ENCODE peak calls at places on chromosomes 5 and 9, in five cellular contexts. One of them, this sample, is unnamed.

GRCh38 chr9:36323926-36324325 is 65.7 kb upstream of the GNE start:
- DNase-seq in chondrocyte: no peak
- DNase-seq in lower leg skin: no peak
- DNase-seq in ovary: no peak
- DNase-seq in H9: no peak
- DNase-seq in this sample: no peak

GRCh38 chr5:77630246-77631165 is 8.0 kb downstream of the OTP start:
- DNase-seq in lower leg skin: no peak
- DNase-seq in ovary: no peak
- DNase-seq in H9: peak; percentile 83
- DNase-seq in chondrocyte: no peak
- DNase-seq in this sample: peak; percentile 77

GRCh38 chr5:103347729-103348128 is 89.2 kb downstream of the MACIR start:
- DNase-seq in H9: no peak
- DNase-seq in chondrocyte: no peak
- DNase-seq in ovary: no peak
- DNase-seq in lower leg skin: no peak
- DNase-seq in this sample: no peak

GRCh38 chr5:116488334-116488733 is 86.3 kb downstream of the SEMA6A start:
- DNase-seq in H9: no peak
- DNase-seq in ovary: no peak
- DNase-seq in lower leg skin: no peak
- DNase-seq in chondrocyte: no peak
- DNase-seq in this sample: no peak

GRCh38 chr9:116549061-116549664 is 137.9 kb upstream of the TRIM32 start:
- DNase-seq in chondrocyte: no peak
- DNase-seq in lower leg skin: peak; percentile 93
- DNase-seq in ovary: peak; percentile 81
- DNase-seq in H9: no peak
- DNase-seq in this sample: peak; percentile 30

GRCh38 chr5:123819818-123820217 is 307.8 kb downstream of the CSNK1G3 start:
- DNase-seq in chondrocyte: no peak
- DNase-seq in H9: no peak
- DNase-seq in ovary: no peak
- DNase-seq in lower leg skin: no peak
- DNase-seq in this sample: no peak

GRCh38 chr9:70439991-70440706 is 25.7 kb upstream of the KLF9 start:
- DNase-seq in ovary: no peak
- DNase-seq in lower leg skin: no peak
- DNase-seq in chondrocyte: no peak
- DNase-seq in H9: no peak
- DNase-seq in this sample: no peak

GRCh38 chr9:131714161-131714646 is 25.7 kb downstream of the RAPGEF1 start:
- DNase-seq in ovary: peak; percentile 51
- DNase-seq in H9: no peak
- DNase-seq in lower leg skin: peak; percentile 87
- DNase-seq in chondrocyte: no peak
- DNase-seq in this sample: no peak

GRCh38 chr5:15566789-15567188 is 66.8 kb downstream of the FBXL7 start:
- DNase-seq in chondrocyte: no peak
- DNase-seq in ovary: no peak
- DNase-seq in H9: no peak
- DNase-seq in lower leg skin: no peak
- DNase-seq in this sample: no peak

GRCh38 chr5:153957205-153957604 is 81.5 kb downstream of the FAM114A2 start:
- DNase-seq in lower leg skin: no peak
- DNase-seq in ovary: no peak
- DNase-seq in H9: no peak
- DNase-seq in chondrocyte: no peak
- DNase-seq in this sample: no peak

GRCh38 chr5:28265877-28266276 is 1227.5 kb upstream of the CDH9 start:
- DNase-seq in H9: no peak
- DNase-seq in lower leg skin: no peak
- DNase-seq in chondrocyte: no peak
- DNase-seq in ovary: no peak
- DNase-seq in this sample: no peak

GRCh38 chr5:4533457-4534105 is 606.5 kb upstream of the ADAMTS16 start:
- DNase-seq in chondrocyte: no peak
- DNase-seq in lower leg skin: no peak
- DNase-seq in ovary: no peak
- DNase-seq in H9: no peak
- DNase-seq in this sample: no peak

GRCh38 chr5:87210076-87210475 is 57.6 kb upstream of the RASA1 start:
- DNase-seq in H9: no peak
- DNase-seq in chondrocyte: no peak
- DNase-seq in lower leg skin: no peak
- DNase-seq in ovary: no peak
- DNase-seq in this sample: no peak

GRCh38 chr5:61071565-61071964 is 90.7 kb downstream of the SMIM15 start:
- DNase-seq in chondrocyte: no peak
- DNase-seq in lower leg skin: no peak
- DNase-seq in ovary: no peak
- DNase-seq in H9: no peak
- DNase-seq in this sample: no peak

GRCh38 chr9:106933470-106933869 is 70.5 kb downstream of the ZNF462 start:
- DNase-seq in chondrocyte: no peak
- DNase-seq in H9: no peak
- DNase-seq in ovary: no peak
- DNase-seq in lower leg skin: no peak
- DNase-seq in this sample: no peak

GRCh38 chr9:30732060-30732459 is 1652.4 kb upstream of the ACO1 start:
- DNase-seq in ovary: no peak
- DNase-seq in lower leg skin: no peak
- DNase-seq in H9: peak; percentile 41
- DNase-seq in chondrocyte: peak; percentile 52
- DNase-seq in this sample: no peak

DNA sequence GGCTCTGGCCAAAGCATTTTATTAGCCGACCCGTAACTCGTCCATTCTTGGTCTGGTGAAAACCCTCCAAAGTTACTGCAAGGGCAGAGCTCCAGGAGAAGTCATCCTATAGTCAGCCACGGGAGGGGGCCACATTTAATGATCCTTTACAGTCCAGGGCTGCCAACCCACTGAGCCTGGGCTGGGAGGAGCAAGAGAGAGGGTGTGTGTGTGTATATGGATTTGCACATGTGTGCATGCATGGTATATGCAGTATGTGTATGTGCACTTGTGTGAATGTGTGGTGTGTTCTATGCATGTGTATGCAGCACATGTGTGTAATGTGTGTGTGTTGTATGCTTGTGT is 4.2 kb upstream of the RASGEF1C start:
- DNase-seq in lower leg skin: peak; percentile 32
- DNase-seq in ovary: no peak
- DNase-seq in H9: no peak
- DNase-seq in chondrocyte: no peak
- DNase-seq in this sample: no peak
- TF ChIP-seq CTCF in lower leg skin: no peak
- TF ChIP-seq CTCF in ovary: no peak
- TF ChIP-seq CTCF in H9: no peak
- TF ChIP-seq CTCF in chondrocyte: no peak
- TF ChIP-seq CTCF in this sample: no peak

GRCh38 chr9:122186301-122186700 is 26.6 kb downstream of the MORN5 start:
- DNase-seq in H9: no peak
- DNase-seq in chondrocyte: peak; percentile 50
- DNase-seq in ovary: no peak
- DNase-seq in lower leg skin: no peak
- DNase-seq in this sample: no peak
- TF ChIP-seq CTCF in H9: peak; percentile 34
- TF ChIP-seq CTCF in chondrocyte: peak; percentile 18
- TF ChIP-seq CTCF in ovary: no peak
- TF ChIP-seq CTCF in lower leg skin: no peak
- TF ChIP-seq CTCF in this sample: no peak

DNA sequence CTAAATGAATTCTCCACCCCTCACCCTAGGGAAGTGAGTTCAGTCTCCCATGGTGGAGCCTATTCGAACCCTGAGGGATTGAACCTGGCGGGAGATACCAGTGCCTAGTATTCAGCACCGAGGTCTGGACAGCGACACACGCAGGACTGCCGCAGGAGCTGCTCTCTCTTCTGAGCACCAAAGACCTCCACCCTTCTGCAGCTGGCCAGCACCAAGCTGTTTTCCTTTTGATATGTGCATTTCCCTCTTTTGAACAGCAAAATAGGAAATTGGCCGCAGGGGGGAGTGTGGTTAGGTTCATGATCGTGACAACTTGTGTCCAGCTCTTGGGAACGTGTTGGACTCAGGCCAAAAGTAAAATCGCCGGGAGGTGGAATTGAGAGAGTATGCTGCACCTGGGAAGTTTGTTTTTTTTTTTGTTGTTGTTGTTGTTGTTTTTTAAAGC is 1.2 kb upstream of the PCSK1 start:
- DNase-seq in chondrocyte: no peak
- DNase-seq in ovary: peak; percentile 39
- DNase-seq in H9: peak; percentile 88
- DNase-seq in lower leg skin: no peak
- DNase-seq in this sample: peak; percentile 46
- TF ChIP-seq CTCF in chondrocyte: peak; percentile 37
- TF ChIP-seq CTCF in ovary: no peak
- TF ChIP-seq CTCF in H9: peak; percentile 23
- TF ChIP-seq CTCF in lower leg skin: no peak
- TF ChIP-seq CTCF in this sample: no peak

GRCh38 chr9:9387511-9388115 is 1225.2 kb downstream of the PTPRD start:
- DNase-seq in lower leg skin: no peak
- DNase-seq in H9: no peak
- DNase-seq in chondrocyte: no peak
- DNase-seq in ovary: no peak
- DNase-seq in this sample: no peak
- TF ChIP-seq CTCF in lower leg skin: no peak
- TF ChIP-seq CTCF in H9: peak; percentile 60
- TF ChIP-seq CTCF in chondrocyte: no peak
- TF ChIP-seq CTCF in ovary: no peak
- TF ChIP-seq CTCF in this sample: peak; percentile 65

GRCh38 chr5:66494437-66494836 is 101.8 kb upstream of the MAST4 start:
- DNase-seq in chondrocyte: no peak
- DNase-seq in H9: peak; percentile 79
- DNase-seq in ovary: no peak
- DNase-seq in lower leg skin: no peak
- DNase-seq in this sample: no peak
- TF ChIP-seq CTCF in chondrocyte: no peak
- TF ChIP-seq CTCF in H9: peak; percentile 85
- TF ChIP-seq CTCF in ovary: no peak
- TF ChIP-seq CTCF in lower leg skin: no peak
- TF ChIP-seq CTCF in this sample: no peak